ENCODE peak calls at places on chromosomes 4 and X, in five cellular contexts. D is neural progenitor cell, P is GM23338, M is GM12878, B is osteoblast. Y is an unnamed sample.
A peak's percentile ranks its signal among the peaks of the same experiment; 100 is the strongest.

GRCh38 chr4:10082459-10083272 is 33.9 kb downstream of the WDR1 start:
- DNase-seq in D (no peak), P (no peak), M (no peak), B (peak; percentile 85), Y (no peak)

GRCh38 chr4:78584863-78585576 is 33.5 kb downstream of the ANXA3 start:
- DNase-seq in B (no peak), M (no peak), P (no peak), D (no peak), Y (no peak)

GRCh38 chr4:174520655-174521054 is 1.6 kb downstream of the HPGD start:
- DNase-seq in P (no peak), M (no peak), B (no peak), D (no peak), Y (no peak)

GRCh38 chr4:108473163-108473720 is 147.1 kb upstream of the RPL34 start:
- DNase-seq in P (no peak), D (no peak), M (no peak), B (no peak), Y (no peak)

GRCh38 chrX:109600114-109600710 is 24.8 kb downstream of the KCNE5 start:
- DNase-seq in M (no peak), B (no peak), P (peak; percentile 32), D (peak; percentile 69), Y (no peak)

GRCh38 chr4:17482716-17483115 is 29.2 kb downstream of the QDPR start:
- DNase-seq in B (no peak), D (no peak), M (no peak), P (no peak), Y (no peak)

GRCh38 chr4:85946821-85947220 is 413.0 kb downstream of the MAPK10 start:
- DNase-seq in M (no peak), D (no peak), P (no peak), B (no peak), Y (no peak)

GRCh38 chrX:110758781-110759180 is 36.8 kb downstream of the CHRDL1 start:
- DNase-seq in P (no peak), M (no peak), B (no peak), D (no peak), Y (no peak)

GRCh38 chr4:88939697-88940096 is 117.3 kb downstream of the FAM13A start:
- DNase-seq in D (no peak), P (no peak), B (peak; percentile 57), M (no peak), Y (no peak)

GRCh38 chrX:48938721-48939416 is 18.5 kb downstream of the OTUD5 start:
- DNase-seq in D (no peak), P (no peak), M (peak; percentile 84), B (no peak), Y (no peak)

GRCh38 chr4:148007303-148007702 is 275.4 kb downstream of the ARHGAP10 start:
- DNase-seq in D (no peak), B (peak; percentile 87), P (no peak), M (no peak), Y (peak; percentile 29)

GRCh38 chrX:11113731-11114130 is 2.6 kb downstream of the HCCS start:
- DNase-seq in M (no peak), D (no peak), B (no peak), P (no peak), Y (no peak)

GRCh38 chr4:73922766-73923630 is 53.8 kb downstream of the CXCL1 start:
- DNase-seq in P (no peak), M (no peak), B (no peak), D (no peak), Y (no peak)

GRCh38 chrX:17413228-17413627 is 38.2 kb downstream of the NHS start:
- DNase-seq in M (no peak), P (no peak), D (no peak), B (no peak), Y (peak; percentile 82)

GRCh38 chr4:2457481-2458295 is 11.2 kb upstream of the RNF4 start:
- DNase-seq in M (no peak), P (no peak), B (peak; percentile 71), D (no peak), Y (no peak)

GRCh38 chr4:164706675-164707074 is 47.3 kb upstream of the SMIM31 start:
- DNase-seq in D (peak; percentile 64), B (no peak), P (peak; percentile 52), M (no peak), Y (no peak)

GRCh38 chrX:34365482-34365881 is 233.4 kb upstream of the FAM47A start:
- DNase-seq in M (no peak), B (no peak), P (peak; percentile 40), D (peak; percentile 45), Y (no peak)

GRCh38 chrX:2820131-2820771 is 8.5 kb upstream of the GYG2 start:
- DNase-seq in P (no peak), D (no peak), M (no peak), B (no peak), Y (no peak)

GRCh38 chrX:77640702-77641101 is 145.3 kb downstream of the ATRX start:
- DNase-seq in D (no peak), B (peak; percentile 35), P (no peak), M (peak; percentile 24), Y (no peak)

GRCh38 chrX:21932277-21932996 is 8.1 kb upstream of the SMS start:
- DNase-seq in P (no peak), D (no peak), M (no peak), B (peak; percentile 83), Y (peak; percentile 86)

GRCh38 chr4:69896530-69897116 is 34.2 kb upstream of the CSN1S1 start:
- DNase-seq in D (peak; percentile 28), B (no peak), P (peak; percentile 53), M (no peak), Y (no peak)

GRCh38 chr4:69881173-69881773 is 21.3 kb upstream of the SULT1E1 start:
- DNase-seq in D (peak; percentile 63), M (no peak), B (peak; percentile 75), P (peak; percentile 53), Y (no peak)

GRCh38 chr4:85722806-85723205 is 247.9 kb downstream of the ARHGAP24 start:
- DNase-seq in M (no peak), B (no peak), P (no peak), D (no peak), Y (no peak)

GRCh38 chrX:108091878-108092291 is 307 bp downstream of the ATG4A start:
- DNase-seq in B (no peak), D (no peak), P (no peak), M (no peak), Y (no peak)

GRCh38 chr4:101211146-101211553 is 136.2 kb downstream of the PPP3CA start:
- DNase-seq in D (no peak), B (no peak), M (no peak), P (peak; percentile 22), Y (no peak)

GRCh38 chrX:140157143-140157542 is 191.8 kb upstream of the CXorf66 start:
- DNase-seq in B (no peak), P (no peak), D (no peak), M (no peak), Y (no peak)

GRCh38 chr4:7876096-7876993 is 63.3 kb downstream of the AFAP1 start:
- DNase-seq in M (no peak), D (peak; percentile 57), P (peak; percentile 58), B (no peak), Y (no peak)

DNA sequence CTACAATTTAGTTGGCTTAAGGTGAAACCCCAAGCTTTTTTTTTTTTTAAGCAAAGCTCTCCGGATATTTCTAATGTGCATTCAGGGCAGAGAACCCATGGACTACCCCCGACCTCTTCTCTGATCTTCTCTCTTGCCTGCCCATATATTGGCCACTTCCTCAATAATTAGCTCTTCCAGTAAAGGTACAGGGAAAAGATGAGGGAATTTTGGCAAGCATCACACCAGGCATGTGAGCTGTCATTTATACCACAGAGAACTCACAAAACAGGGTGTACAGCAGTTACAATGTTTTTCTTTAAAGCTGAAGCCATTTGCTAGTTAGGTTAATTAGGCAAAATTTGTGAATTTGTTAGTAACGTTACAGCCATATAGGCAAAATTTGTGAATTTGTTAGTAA is 73.3 kb downstream of the GAB1 start:
- DNase-seq in D (no peak), M (no peak), B (no peak), P (no peak), Y (no peak)
- H3K4me2 ChIP-seq in D (no peak overlapping the region), M (no peak overlapping the region), B (no peak overlapping the region), P (no peak overlapping the region), Y (no peak overlapping the region)

GRCh38 chr4:182678590-182678989 is 238.6 kb downstream of the DCTD start:
- DNase-seq in M (no peak), P (no peak), D (no peak), B (no peak), Y (no peak)

GRCh38 chr4:182683666-182684065 is 233.5 kb downstream of the DCTD start:
- DNase-seq in B (no peak), P (no peak), M (no peak), D (no peak), Y (no peak)

GRCh38 chr4:182679531-182679930 is 237.7 kb downstream of the DCTD start:
- DNase-seq in M (no peak), P (no peak), B (no peak), D (peak; percentile 23), Y (no peak)

DNA sequence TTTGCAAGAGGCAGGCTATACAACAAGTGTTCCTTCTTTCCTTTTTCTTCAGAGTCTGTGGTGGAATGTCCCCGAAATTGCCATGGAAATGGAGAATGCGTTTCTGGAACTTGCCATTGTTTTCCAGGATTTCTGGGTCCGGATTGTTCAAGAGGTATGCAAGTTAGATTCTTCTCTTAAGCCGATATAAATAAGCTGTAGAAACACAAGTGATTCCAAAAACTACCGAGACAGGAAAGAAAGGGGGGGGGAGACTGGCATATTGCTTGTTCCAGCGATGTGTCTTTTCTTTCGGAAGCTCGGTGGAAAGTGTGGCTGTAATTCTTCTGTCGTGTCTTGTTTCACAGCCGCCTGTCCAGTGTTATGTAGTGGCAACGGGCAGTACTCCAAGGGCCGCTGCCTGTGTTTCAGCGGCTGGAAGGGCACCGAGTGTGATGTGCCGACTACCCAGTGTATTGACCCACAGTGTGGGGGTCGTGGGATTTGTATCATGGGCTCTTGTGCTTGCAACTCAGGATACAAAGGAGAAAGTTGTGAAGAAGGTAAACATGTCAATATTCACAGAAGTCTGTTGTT is 236.9 kb downstream of the DCTD start:
- DNase-seq in D (peak; percentile 29), M (no peak), B (no peak), P (no peak), Y (no peak)
- H3K4me2 ChIP-seq in D (no peak overlapping the region), M (no peak overlapping the region), B (no peak overlapping the region), P (no peak overlapping the region), Y (no peak overlapping the region)

GRCh38 chr4:186298034-186298647 is 32.2 kb downstream of the F11 start:
- DNase-seq in D (peak; percentile 49), P (peak; percentile 73), B (no peak), M (no peak), Y (no peak)
- H3K4me2 ChIP-seq in D (peak overlapping the region; percentile 52), P (peak overlapping the region; percentile 80), B (peak overlapping the region; percentile 26), M (no peak overlapping the region), Y (no peak overlapping the region)

DNA sequence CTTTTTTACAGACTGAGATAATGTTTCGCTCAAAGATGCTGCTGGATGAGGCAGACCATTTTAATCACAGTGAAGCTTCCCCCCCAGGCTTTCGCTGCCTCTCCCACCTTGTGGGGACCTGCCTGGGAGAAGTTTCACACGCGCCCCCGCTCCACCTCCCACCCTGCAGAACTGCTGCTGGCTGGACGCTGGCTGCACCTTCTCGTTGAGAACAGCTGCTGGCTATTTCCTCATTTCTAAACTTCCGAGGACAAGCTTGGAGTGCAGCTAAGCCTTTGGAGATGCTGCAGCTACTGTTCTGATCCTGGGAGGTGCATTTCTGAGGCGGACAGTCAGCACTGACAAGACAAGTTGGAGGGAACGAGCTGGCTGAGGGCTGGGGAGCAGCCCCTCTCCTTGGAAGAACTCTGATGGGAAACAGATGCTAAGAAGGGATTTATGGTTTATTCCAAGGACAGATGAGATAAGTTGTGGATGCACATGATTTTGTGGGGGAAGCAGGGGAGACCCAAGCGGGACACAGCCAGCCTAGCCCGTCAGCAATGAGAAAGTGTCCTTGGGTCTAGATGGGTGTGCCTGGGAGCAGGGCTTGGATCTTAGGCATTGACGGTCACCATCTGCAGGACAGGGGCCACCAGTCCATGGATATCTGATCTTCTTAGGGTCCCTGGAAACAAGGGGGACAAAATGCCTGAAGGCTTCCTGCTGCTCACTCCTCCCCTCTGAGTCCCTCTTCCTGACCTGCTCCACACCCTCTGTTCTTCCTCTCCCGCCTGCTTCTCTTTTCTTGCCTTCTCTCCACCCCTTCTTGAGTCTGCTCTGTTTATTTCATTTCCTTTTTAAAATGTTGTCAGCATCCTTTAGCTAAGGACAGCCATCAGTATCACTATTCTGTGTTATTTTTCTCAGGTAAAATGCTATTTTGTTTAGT is 298.2 kb downstream of the RAPGEF2 start:
- DNase-seq in M (no peak), B (no peak), P (no peak), D (no peak), Y (no peak)
- H3K4me2 ChIP-seq in M (no peak overlapping the region), B (no peak overlapping the region), P (no peak overlapping the region), D (no peak overlapping the region), Y (no peak overlapping the region)

Y was measured in PC-9.